ENCODE peak calls at places on chromosomes 16 and 17, in four cellular contexts. U is hepatocyte, Q is sigmoid colon, H is PC-3. X is an unnamed sample.

GRCh38 chr16:24800586-24800985 is 45.2 kb upstream of the SLC5A11 start:
- DNase-seq in U (no peak), Q (no peak), H (peak), X (peak)

GRCh38 chr16:89502319-89502843 is 5.8 kb upstream of the SPG7 start:
- DNase-seq in U (peak), Q (no peak), H (peak), X (peak)

GRCh38 chr17:47099451-47099986 is 89.6 kb downstream of the CDC27 start:
- DNase-seq in U (no peak), Q (no peak), H (no peak), X (no peak)

GRCh38 chr17:8981443-8981842 is 15.9 kb upstream of the PIK3R5 start:
- DNase-seq in U (no peak), Q (no peak), H (no peak), X (no peak)

GRCh38 chr17:81388612-81389367 is 6.5 kb upstream of the BAHCC1 start:
- DNase-seq in U (no peak), Q (no peak), H (no peak), X (no peak)

GRCh38 chr16:1762879-1763520 is 8.3 kb downstream of the NME3 start:
- DNase-seq in U (no peak), Q (no peak), H (no peak), X (no peak)

GRCh38 chr17:21058098-21058893 is 15.5 kb upstream of the USP22 start:
- DNase-seq in U (peak), Q (no peak), H (peak), X (no peak)

GRCh38 chr17:77563439-77564102 is 394.9 kb upstream of the TNRC6C start:
- DNase-seq in U (no peak), Q (no peak), H (no peak), X (no peak)

GRCh38 chr16:1356061-1356900 is 4.5 kb downstream of the GNPTG start:
- DNase-seq in U (no peak), Q (no peak), H (no peak), X (no peak)

GRCh38 chr16:62625291-62625690 is 589.1 kb upstream of the CDH8 start:
- DNase-seq in U (no peak), Q (no peak), H (no peak), X (no peak)

GRCh38 chr17:54536306-54536705 is 364.3 kb upstream of the TOM1L1 start:
- DNase-seq in U (no peak), Q (no peak), H (no peak), X (no peak)

GRCh38 chr17:77865109-77865611 is 93.3 kb upstream of the TNRC6C start:
- DNase-seq in U (no peak), Q (no peak), H (no peak), X (no peak)

GRCh38 chr17:48471807-48472484 is 41.9 kb upstream of the SKAP1 start:
- DNase-seq in U (no peak), Q (no peak), H (no peak), X (no peak)
- H3K27ac ChIP-seq in U (no peak), Q (no peak), H (peak), X (peak)

GRCh38 chr16:11784048-11784780 is 12.8 kb downstream of the ZC3H7A start:
- DNase-seq in U (no peak), Q (no peak), H (no peak), X (no peak)
- H3K27ac ChIP-seq in U (peak), Q (peak), H (peak), X (peak)

GRCh38 chr17:50787106-50787505 is 19.8 kb upstream of the ANKRD40CL start:
- DNase-seq in U (no peak), Q (no peak), H (no peak), X (peak)

GRCh38 chr17:50794361-50794760 is 27.0 kb upstream of the ANKRD40CL start:
- DNase-seq in U (no peak), Q (no peak), H (no peak), X (no peak)

GRCh38 chr17:50793007-50793406 is 25.7 kb upstream of the ANKRD40CL start:
- DNase-seq in U (no peak), Q (no peak), H (no peak), X (no peak)

GRCh38 chr17:50790619-50791018 is 23.3 kb upstream of the ANKRD40CL start:
- DNase-seq in U (no peak), Q (no peak), H (no peak), X (no peak)

DNA sequence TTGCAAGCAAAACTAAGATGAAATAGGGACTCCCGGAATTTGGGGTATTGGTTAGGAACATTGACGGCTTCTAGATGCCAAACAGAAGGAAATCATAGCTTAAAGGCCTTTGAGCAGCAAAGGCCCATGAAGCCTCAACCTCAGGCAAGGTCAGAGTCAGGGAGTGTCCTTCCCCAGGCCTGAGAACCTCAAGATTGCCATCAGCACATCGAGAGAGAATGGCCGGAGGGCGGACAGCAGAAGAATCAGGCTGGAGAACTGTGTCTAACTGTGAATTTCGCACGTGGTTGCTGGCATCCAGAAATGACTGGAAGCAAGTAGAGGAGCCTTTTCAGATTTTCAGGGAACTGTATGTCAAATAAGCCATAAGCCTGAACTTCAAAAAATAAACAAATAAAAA is 24.8 kb upstream of the ANKRD40CL start:
- DNase-seq in U (no peak), Q (no peak), H (no peak), X (no peak)
- H3K27ac ChIP-seq in U (no peak), Q (no peak), H (no peak), X (no peak)

GRCh38 chr17:74971069-74971841 is 1.3 kb downstream of the HID1 start:
- DNase-seq in U (no peak), Q (no peak), H (no peak), X (no peak)
- H3K27ac ChIP-seq in U (peak), Q (peak), H (peak), X (no peak)

GRCh38 chr17:17713839-17714238 is 32.6 kb downstream of the RAI1 start:
- DNase-seq in U (peak), Q (peak), H (no peak), X (no peak)

GRCh38 chr17:17712268-17712924 is 31.1 kb downstream of the RAI1 start:
- DNase-seq in U (peak), Q (no peak), H (peak), X (no peak)

GRCh38 chr17:17716837-17717523 is 35.7 kb downstream of the RAI1 start:
- DNase-seq in U (no peak), Q (no peak), H (no peak), X (no peak)

GRCh38 chr17:17714261-17714866 is 33.1 kb downstream of the RAI1 start:
- DNase-seq in U (no peak), Q (no peak), H (no peak), X (no peak)

DNA sequence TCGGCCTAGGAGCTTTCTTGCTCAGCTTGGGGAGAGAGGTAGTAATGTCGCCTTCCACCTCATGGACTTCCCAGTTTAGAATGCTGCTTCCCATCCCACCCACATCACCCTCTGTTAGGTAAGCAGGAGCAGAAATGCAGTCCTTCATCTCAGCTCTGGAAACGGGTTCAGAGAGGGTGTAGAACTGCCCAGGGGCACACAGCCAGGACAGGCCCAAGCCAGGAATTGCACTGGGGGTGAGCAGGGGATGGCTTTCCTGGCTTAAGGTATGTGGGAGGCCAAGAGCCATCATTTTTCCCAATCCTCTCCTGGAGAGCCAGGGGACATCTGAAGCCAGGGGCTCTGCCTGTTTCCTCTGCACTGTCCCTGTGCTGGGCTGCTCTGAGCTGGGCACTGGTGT is 33.6 kb downstream of the RAI1 start:
- DNase-seq in U (no peak), Q (no peak), H (no peak), X (no peak)
- H3K27ac ChIP-seq in U (peak), Q (peak), H (no peak), X (peak)

DNA sequence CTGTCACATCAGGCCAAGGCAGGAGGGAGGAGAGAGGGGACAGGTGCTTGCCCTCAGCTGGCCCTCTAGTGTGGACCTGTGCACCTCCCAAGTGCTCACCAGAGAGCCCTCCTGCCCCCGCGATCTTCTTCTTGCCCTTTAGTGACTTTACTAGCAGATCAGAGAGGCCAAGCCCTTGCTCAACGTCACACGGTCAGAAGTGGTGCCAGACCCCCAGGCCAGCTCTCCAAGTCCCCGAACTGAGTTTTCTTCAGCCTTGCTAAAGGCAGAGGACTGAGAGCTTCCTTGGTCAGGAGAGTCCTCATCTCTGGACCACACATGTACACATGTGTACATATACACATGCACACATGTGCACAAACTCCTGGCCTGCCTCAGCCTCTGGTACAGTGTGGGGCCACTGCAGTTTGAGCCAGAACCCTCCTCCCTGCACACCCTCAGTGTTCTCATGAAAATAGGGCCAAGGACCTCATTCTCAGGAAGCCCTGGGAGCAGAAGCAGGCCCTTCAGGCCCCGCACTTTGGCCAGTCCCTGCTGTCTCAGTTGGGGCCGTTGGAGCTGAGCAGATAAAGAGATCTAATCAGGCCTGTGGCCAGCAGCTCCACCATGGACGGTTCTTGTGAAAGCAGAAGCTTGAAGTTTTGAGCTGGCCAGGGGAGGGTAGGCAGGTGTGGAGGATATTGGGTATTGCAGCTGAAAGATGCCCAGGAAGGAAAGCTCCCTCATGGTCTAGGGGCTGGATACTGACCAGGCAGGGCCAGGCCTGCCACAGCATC is 7.4 kb upstream of the EPX start:
- DNase-seq in U (no peak), Q (no peak), H (no peak), X (no peak)
- H3K27ac ChIP-seq in U (no peak), Q (no peak), H (no peak), X (peak)

GRCh38 chr17:28544402-28545140 is 7.9 kb downstream of the UNC119 start:
- DNase-seq in U (no peak), Q (no peak), H (no peak), X (no peak)

GRCh38 chr17:28545141-28545503 is 7.3 kb downstream of the UNC119 start:
- DNase-seq in U (no peak), Q (no peak), H (no peak), X (no peak)

GRCh38 chr17:28547623-28548416 is 4.6 kb downstream of the UNC119 start:
- DNase-seq in U (peak), Q (peak), H (peak), X (peak)

GRCh38 chr17:28547096-28547622 is 5.3 kb downstream of the UNC119 start:
- DNase-seq in U (no peak), Q (no peak), H (no peak), X (no peak)

GRCh38 chr17:28545787-28546415 is 6.5 kb downstream of the UNC119 start:
- DNase-seq in U (no peak), Q (no peak), H (no peak), X (no peak)
- H3K27ac ChIP-seq in U (no peak), Q (no peak), H (no peak), X (no peak)

GRCh38 chr17:57090560-57091185 is 5.6 kb downstream of the AKAP1 start:
- DNase-seq in U (no peak), Q (no peak), H (no peak), X (no peak)
- H3K27ac ChIP-seq in U (no peak), Q (peak), H (no peak), X (peak)

GRCh38 chr16:3912373-3912772 is 31.9 kb upstream of the CREBBP start:
- DNase-seq in U (no peak), Q (no peak), H (no peak), X (no peak)
- H3K27ac ChIP-seq in U (no peak), Q (no peak), H (no peak), X (no peak)